ENCODE peak calls at places on chromosomes 5 and 9, in nine cellular contexts. One of them, this sample, is unnamed.

GRCh38 chr5:165039748-165040147 is 1534.3 kb downstream of the MAT2B start:
- DNase-seq in stimulated activated CD4-positive, alpha-beta T cell treated with anti-CD3 and anti-CD28 coated beads, Interleukin-4, amount 100 ng/mL, for 4 hours: no peak
- DNase-seq in NCI-H524: no peak
- DNase-seq in iris pigment epithelial cell: no peak
- DNase-seq in activated T-cell treated with anti-CD3 and anti-CD28 coated beads for 1 hour: no peak
- DNase-seq in cardiac fibroblast: no peak
- DNase-seq in keratinocyte: no peak
- DNase-seq in adipocyte: no peak
- DNase-seq in astrocyte of the spinal cord: no peak
- DNase-seq in this sample: no peak

GRCh38 chr9:68975644-68976043 is 38.3 kb downstream of the PRKACG start:
- DNase-seq in NCI-H524: no peak
- DNase-seq in stimulated activated CD4-positive, alpha-beta T cell treated with anti-CD3 and anti-CD28 coated beads, Interleukin-4, amount 100 ng/mL, for 4 hours: no peak
- DNase-seq in adipocyte: no peak
- DNase-seq in cardiac fibroblast: no peak
- DNase-seq in iris pigment epithelial cell: no peak
- DNase-seq in activated T-cell treated with anti-CD3 and anti-CD28 coated beads for 1 hour: no peak
- DNase-seq in keratinocyte: no peak
- DNase-seq in astrocyte of the spinal cord: no peak
- DNase-seq in this sample: no peak

GRCh38 chr5:11355491-11355890 is 548.8 kb downstream of the CTNND2 start:
- DNase-seq in iris pigment epithelial cell: no peak
- DNase-seq in astrocyte of the spinal cord: no peak
- DNase-seq in keratinocyte: no peak
- DNase-seq in cardiac fibroblast: no peak
- DNase-seq in activated T-cell treated with anti-CD3 and anti-CD28 coated beads for 1 hour: no peak
- DNase-seq in adipocyte: no peak
- DNase-seq in NCI-H524: no peak
- DNase-seq in stimulated activated CD4-positive, alpha-beta T cell treated with anti-CD3 and anti-CD28 coated beads, Interleukin-4, amount 100 ng/mL, for 4 hours: no peak
- DNase-seq in this sample: no peak

GRCh38 chr9:90967171-90967570 is 165.6 kb downstream of the SYK start:
- DNase-seq in adipocyte: no peak
- DNase-seq in activated T-cell treated with anti-CD3 and anti-CD28 coated beads for 1 hour: no peak
- DNase-seq in iris pigment epithelial cell: no peak
- DNase-seq in cardiac fibroblast: no peak
- DNase-seq in keratinocyte: no peak
- DNase-seq in astrocyte of the spinal cord: no peak
- DNase-seq in NCI-H524: no peak
- DNase-seq in stimulated activated CD4-positive, alpha-beta T cell treated with anti-CD3 and anti-CD28 coated beads, Interleukin-4, amount 100 ng/mL, for 4 hours: no peak
- DNase-seq in this sample: no peak

GRCh38 chr5:90529939-90530677 is 724 bp upstream of the LYSMD3 start:
- DNase-seq in cardiac fibroblast: peak
- DNase-seq in activated T-cell treated with anti-CD3 and anti-CD28 coated beads for 1 hour: peak
- DNase-seq in adipocyte: peak
- DNase-seq in astrocyte of the spinal cord: peak
- DNase-seq in keratinocyte: no peak
- DNase-seq in iris pigment epithelial cell: peak
- DNase-seq in stimulated activated CD4-positive, alpha-beta T cell treated with anti-CD3 and anti-CD28 coated beads, Interleukin-4, amount 100 ng/mL, for 4 hours: peak
- DNase-seq in NCI-H524: peak
- DNase-seq in this sample: peak

GRCh38 chr5:83104031-83104430 is 26.7 kb downstream of the XRCC4 start:
- DNase-seq in iris pigment epithelial cell: peak
- DNase-seq in astrocyte of the spinal cord: no peak
- DNase-seq in keratinocyte: no peak
- DNase-seq in activated T-cell treated with anti-CD3 and anti-CD28 coated beads for 1 hour: no peak
- DNase-seq in stimulated activated CD4-positive, alpha-beta T cell treated with anti-CD3 and anti-CD28 coated beads, Interleukin-4, amount 100 ng/mL, for 4 hours: no peak
- DNase-seq in NCI-H524: no peak
- DNase-seq in adipocyte: no peak
- DNase-seq in cardiac fibroblast: no peak
- DNase-seq in this sample: no peak

GRCh38 chr9:81266674-81267073 is 422.7 kb downstream of the TLE1 start:
- DNase-seq in iris pigment epithelial cell: peak
- DNase-seq in NCI-H524: no peak
- DNase-seq in stimulated activated CD4-positive, alpha-beta T cell treated with anti-CD3 and anti-CD28 coated beads, Interleukin-4, amount 100 ng/mL, for 4 hours: no peak
- DNase-seq in astrocyte of the spinal cord: peak
- DNase-seq in activated T-cell treated with anti-CD3 and anti-CD28 coated beads for 1 hour: no peak
- DNase-seq in keratinocyte: peak
- DNase-seq in cardiac fibroblast: no peak
- DNase-seq in adipocyte: peak
- DNase-seq in this sample: no peak

GRCh38 chr9:88646539-88646938 is 111.6 kb downstream of the NXNL2 start:
- DNase-seq in NCI-H524: no peak
- DNase-seq in cardiac fibroblast: no peak
- DNase-seq in astrocyte of the spinal cord: no peak
- DNase-seq in iris pigment epithelial cell: no peak
- DNase-seq in activated T-cell treated with anti-CD3 and anti-CD28 coated beads for 1 hour: no peak
- DNase-seq in adipocyte: no peak
- DNase-seq in stimulated activated CD4-positive, alpha-beta T cell treated with anti-CD3 and anti-CD28 coated beads, Interleukin-4, amount 100 ng/mL, for 4 hours: no peak
- DNase-seq in keratinocyte: no peak
- DNase-seq in this sample: no peak

GRCh38 chr5:72506150-72506549 is 1.1 kb downstream of the ZNF366 start:
- DNase-seq in NCI-H524: no peak
- DNase-seq in iris pigment epithelial cell: no peak
- DNase-seq in adipocyte: no peak
- DNase-seq in cardiac fibroblast: no peak
- DNase-seq in keratinocyte: no peak
- DNase-seq in stimulated activated CD4-positive, alpha-beta T cell treated with anti-CD3 and anti-CD28 coated beads, Interleukin-4, amount 100 ng/mL, for 4 hours: no peak
- DNase-seq in activated T-cell treated with anti-CD3 and anti-CD28 coated beads for 1 hour: no peak
- DNase-seq in astrocyte of the spinal cord: no peak
- DNase-seq in this sample: no peak

GRCh38 chr9:109996936-109997580 is 210.9 kb downstream of the C9orf152 start:
- DNase-seq in iris pigment epithelial cell: no peak
- DNase-seq in activated T-cell treated with anti-CD3 and anti-CD28 coated beads for 1 hour: no peak
- DNase-seq in keratinocyte: no peak
- DNase-seq in adipocyte: no peak
- DNase-seq in stimulated activated CD4-positive, alpha-beta T cell treated with anti-CD3 and anti-CD28 coated beads, Interleukin-4, amount 100 ng/mL, for 4 hours: no peak
- DNase-seq in NCI-H524: no peak
- DNase-seq in astrocyte of the spinal cord: no peak
- DNase-seq in cardiac fibroblast: no peak
- DNase-seq in this sample: no peak

GRCh38 chr5:96344678-96345612 is 88.1 kb downstream of the PCSK1 start:
- DNase-seq in NCI-H524: peak
- DNase-seq in astrocyte of the spinal cord: peak
- DNase-seq in keratinocyte: no peak
- DNase-seq in adipocyte: peak
- DNase-seq in activated T-cell treated with anti-CD3 and anti-CD28 coated beads for 1 hour: no peak
- DNase-seq in cardiac fibroblast: peak
- DNase-seq in iris pigment epithelial cell: peak
- DNase-seq in stimulated activated CD4-positive, alpha-beta T cell treated with anti-CD3 and anti-CD28 coated beads, Interleukin-4, amount 100 ng/mL, for 4 hours: no peak
- DNase-seq in this sample: peak

GRCh38 chr9:118418887-118419620 is 714.9 kb downstream of the TLR4 start:
- DNase-seq in activated T-cell treated with anti-CD3 and anti-CD28 coated beads for 1 hour: no peak
- DNase-seq in cardiac fibroblast: no peak
- DNase-seq in keratinocyte: no peak
- DNase-seq in iris pigment epithelial cell: peak
- DNase-seq in adipocyte: no peak
- DNase-seq in stimulated activated CD4-positive, alpha-beta T cell treated with anti-CD3 and anti-CD28 coated beads, Interleukin-4, amount 100 ng/mL, for 4 hours: no peak
- DNase-seq in NCI-H524: peak
- DNase-seq in astrocyte of the spinal cord: peak
- DNase-seq in this sample: no peak

GRCh38 chr9:105957830-105958229 is 263.5 kb downstream of the TMEM38B start:
- DNase-seq in iris pigment epithelial cell: no peak
- DNase-seq in activated T-cell treated with anti-CD3 and anti-CD28 coated beads for 1 hour: no peak
- DNase-seq in cardiac fibroblast: no peak
- DNase-seq in NCI-H524: no peak
- DNase-seq in keratinocyte: no peak
- DNase-seq in stimulated activated CD4-positive, alpha-beta T cell treated with anti-CD3 and anti-CD28 coated beads, Interleukin-4, amount 100 ng/mL, for 4 hours: no peak
- DNase-seq in astrocyte of the spinal cord: peak
- DNase-seq in adipocyte: no peak
- DNase-seq in this sample: no peak